ENCODE peak calls at places on chromosomes 6 and 20, in five cellular contexts. One of them, this sample, is unnamed.
A peak's percentile ranks its signal among the peaks of the same experiment; 100 is the strongest.

GRCh38 chr6:2818593-2818992 is 23.1 kb downstream of the SERPINB1 start:
- DNase-seq in HepG2: no peak
- DNase-seq in right atrium auricular region: no peak
- DNase-seq in fibroblast of mammary gland: peak; percentile 21
- DNase-seq in dorsolateral prefrontal cortex: no peak
- DNase-seq in this sample: no peak

GRCh38 chr6:8383584-8383983 is 51.8 kb downstream of the SLC35B3 start:
- DNase-seq in right atrium auricular region: no peak
- DNase-seq in fibroblast of mammary gland: no peak
- DNase-seq in dorsolateral prefrontal cortex: no peak
- DNase-seq in HepG2: no peak
- DNase-seq in this sample: no peak

GRCh38 chr6:125307964-125308615 is 6.3 kb upstream of the HDDC2 start:
- DNase-seq in dorsolateral prefrontal cortex: no peak
- DNase-seq in HepG2: no peak
- DNase-seq in fibroblast of mammary gland: no peak
- DNase-seq in right atrium auricular region: no peak
- DNase-seq in this sample: no peak

GRCh38 chr20:9302073-9302425 is 212.3 kb upstream of the LAMP5 start:
- DNase-seq in HepG2: no peak
- DNase-seq in dorsolateral prefrontal cortex: no peak
- DNase-seq in right atrium auricular region: no peak
- DNase-seq in fibroblast of mammary gland: no peak
- DNase-seq in this sample: no peak

GRCh38 chr6:131159578-131159977 is 24.3 kb downstream of the AKAP7 start:
- DNase-seq in dorsolateral prefrontal cortex: no peak
- DNase-seq in HepG2: no peak
- DNase-seq in fibroblast of mammary gland: peak; percentile 35
- DNase-seq in right atrium auricular region: no peak
- DNase-seq in this sample: peak; percentile 45

GRCh38 chr6:83231146-83231545 is 38.0 kb downstream of the RWDD2A start:
- DNase-seq in HepG2: no peak
- DNase-seq in dorsolateral prefrontal cortex: no peak
- DNase-seq in fibroblast of mammary gland: peak; percentile 44
- DNase-seq in right atrium auricular region: no peak
- DNase-seq in this sample: peak; percentile 31

GRCh38 chr6:138989098-138989983 is 1.3 kb upstream of the REPS1 start:
- DNase-seq in right atrium auricular region: no peak
- DNase-seq in fibroblast of mammary gland: no peak
- DNase-seq in dorsolateral prefrontal cortex: no peak
- DNase-seq in HepG2: peak; percentile 54
- DNase-seq in this sample: no peak

GRCh38 chr6:27374824-27375612 is 13.5 kb upstream of the ZNF391 start:
- DNase-seq in HepG2: peak; percentile 31
- DNase-seq in right atrium auricular region: peak; percentile 69
- DNase-seq in dorsolateral prefrontal cortex: peak; percentile 69
- DNase-seq in fibroblast of mammary gland: peak; percentile 56
- DNase-seq in this sample: peak; percentile 14

GRCh38 chr6:133179483-133179882 is 61.7 kb upstream of the EYA4 start:
- DNase-seq in right atrium auricular region: no peak
- DNase-seq in fibroblast of mammary gland: no peak
- DNase-seq in dorsolateral prefrontal cortex: no peak
- DNase-seq in HepG2: no peak
- DNase-seq in this sample: no peak

GRCh38 chr6:1190361-1190760 is 121.5 kb upstream of the FOXQ1 start:
- DNase-seq in dorsolateral prefrontal cortex: no peak
- DNase-seq in HepG2: peak; percentile 79
- DNase-seq in fibroblast of mammary gland: peak; percentile 89
- DNase-seq in right atrium auricular region: no peak
- DNase-seq in this sample: peak; percentile 89

GRCh38 chr20:36110936-36111445 is 43.5 kb upstream of the EPB41L1 start:
- DNase-seq in right atrium auricular region: no peak
- DNase-seq in HepG2: no peak
- DNase-seq in dorsolateral prefrontal cortex: no peak
- DNase-seq in fibroblast of mammary gland: no peak
- DNase-seq in this sample: no peak

GRCh38 chr20:26209171-26209941 is 512.7 kb upstream of the ZNF337 start:
- DNase-seq in fibroblast of mammary gland: no peak
- DNase-seq in right atrium auricular region: no peak
- DNase-seq in dorsolateral prefrontal cortex: no peak
- DNase-seq in HepG2: no peak
- DNase-seq in this sample: no peak

GRCh38 chr6:22053385-22053997 is 243.3 kb downstream of the PRL start:
- DNase-seq in dorsolateral prefrontal cortex: no peak
- DNase-seq in HepG2: no peak
- DNase-seq in fibroblast of mammary gland: no peak
- DNase-seq in right atrium auricular region: no peak
- DNase-seq in this sample: no peak

GRCh38 chr6:168884646-168885086 is 369.0 kb downstream of the THBS2 start:
- DNase-seq in HepG2: peak; percentile 32
- DNase-seq in dorsolateral prefrontal cortex: peak; percentile 65
- DNase-seq in fibroblast of mammary gland: peak; percentile 51
- DNase-seq in right atrium auricular region: peak; percentile 66
- DNase-seq in this sample: no peak

GRCh38 chr6:12008366-12009179 is 3.5 kb upstream of the HIVEP1 start:
- DNase-seq in right atrium auricular region: peak; percentile 81
- DNase-seq in dorsolateral prefrontal cortex: peak; percentile 44
- DNase-seq in fibroblast of mammary gland: peak; percentile 38
- DNase-seq in HepG2: peak; percentile 83
- DNase-seq in this sample: no peak

GRCh38 chr6:100116409-100117194 is 122.6 kb upstream of the MCHR2 start:
- DNase-seq in right atrium auricular region: no peak
- DNase-seq in dorsolateral prefrontal cortex: peak; percentile 53
- DNase-seq in HepG2: peak; percentile 43
- DNase-seq in fibroblast of mammary gland: peak; percentile 85
- DNase-seq in this sample: peak; percentile 36

GRCh38 chr20:36861625-36861874 is 14.4 kb upstream of the TLDC2 start:
- DNase-seq in HepG2: no peak
- DNase-seq in right atrium auricular region: no peak
- DNase-seq in dorsolateral prefrontal cortex: no peak
- DNase-seq in fibroblast of mammary gland: no peak
- DNase-seq in this sample: no peak

GRCh38 chr20:47773381-47773786 is 11.9 kb downstream of the SULF2 start:
- DNase-seq in fibroblast of mammary gland: no peak
- DNase-seq in right atrium auricular region: no peak
- DNase-seq in dorsolateral prefrontal cortex: no peak
- DNase-seq in HepG2: no peak
- DNase-seq in this sample: no peak
- H3K4me3 ChIP-seq in fibroblast of mammary gland: no peak overlapping the region
- H3K4me3 ChIP-seq in right atrium auricular region: no peak overlapping the region
- H3K4me3 ChIP-seq in dorsolateral prefrontal cortex: no peak overlapping the region
- H3K4me3 ChIP-seq in HepG2: no peak overlapping the region
- H3K4me3 ChIP-seq in this sample: no peak overlapping the region

GRCh38 chr20:64160118-64160517 is 4.1 kb upstream of the MYT1 start:
- DNase-seq in fibroblast of mammary gland: no peak
- DNase-seq in HepG2: no peak
- DNase-seq in dorsolateral prefrontal cortex: no peak
- DNase-seq in right atrium auricular region: no peak
- DNase-seq in this sample: no peak

GRCh38 chr20:64159711-64160110 is 4.5 kb upstream of the MYT1 start:
- DNase-seq in right atrium auricular region: no peak
- DNase-seq in fibroblast of mammary gland: no peak
- DNase-seq in dorsolateral prefrontal cortex: no peak
- DNase-seq in HepG2: no peak
- DNase-seq in this sample: no peak

GRCh38 chr20:64160536-64161495 is 3.4 kb upstream of the MYT1 start:
- DNase-seq in HepG2: no peak
- DNase-seq in fibroblast of mammary gland: no peak
- DNase-seq in right atrium auricular region: no peak
- DNase-seq in dorsolateral prefrontal cortex: no peak
- DNase-seq in this sample: no peak

GRCh38 chr20:64162239-64162621 is 2.0 kb upstream of the MYT1 start:
- DNase-seq in HepG2: no peak
- DNase-seq in right atrium auricular region: no peak
- DNase-seq in fibroblast of mammary gland: no peak
- DNase-seq in dorsolateral prefrontal cortex: no peak
- DNase-seq in this sample: no peak

DNA sequence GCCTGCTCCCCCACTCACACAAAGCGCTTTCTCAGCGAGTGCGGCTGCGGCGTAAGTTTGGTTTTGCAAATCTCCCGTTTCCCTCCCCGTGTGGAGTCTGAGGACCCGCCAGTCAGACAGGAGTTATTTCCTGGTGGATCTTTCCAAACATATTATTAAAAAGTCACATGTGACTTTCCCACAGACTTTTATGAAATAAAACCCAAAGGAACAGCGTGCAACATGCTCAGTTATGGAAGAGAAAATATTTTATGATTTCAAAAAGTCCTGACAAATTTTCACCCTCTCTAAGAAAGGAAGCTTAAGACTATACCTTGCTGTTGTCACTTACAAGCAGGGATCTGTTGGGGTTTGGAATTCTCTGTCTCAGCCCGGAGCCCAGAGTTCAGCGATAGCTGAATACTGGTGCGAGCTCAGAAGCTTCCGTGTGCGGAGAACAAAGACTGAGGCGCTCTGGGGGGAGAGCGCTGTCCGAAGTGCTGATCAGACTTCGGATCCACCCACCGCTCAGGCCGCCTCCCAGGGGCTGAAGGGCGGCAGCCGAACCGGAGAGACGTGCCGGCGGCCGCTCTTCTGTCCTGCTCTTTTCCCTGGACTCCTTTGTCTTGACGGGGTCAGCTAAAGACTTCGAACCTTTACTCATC is 2.5 kb upstream of the MYT1 start:
- DNase-seq in dorsolateral prefrontal cortex: peak; percentile 29
- DNase-seq in fibroblast of mammary gland: peak; percentile 39
- DNase-seq in right atrium auricular region: no peak
- DNase-seq in HepG2: peak; percentile 68
- DNase-seq in this sample: no peak
- H3K4me3 ChIP-seq in dorsolateral prefrontal cortex: peak overlapping the region; percentile 11
- H3K4me3 ChIP-seq in fibroblast of mammary gland: no peak overlapping the region
- H3K4me3 ChIP-seq in right atrium auricular region: no peak overlapping the region
- H3K4me3 ChIP-seq in HepG2: no peak overlapping the region
- H3K4me3 ChIP-seq in this sample: no peak overlapping the region

GRCh38 chr20:57432874-57433491 is 41.8 kb downstream of the RBM38 start:
- DNase-seq in HepG2: no peak
- DNase-seq in dorsolateral prefrontal cortex: no peak
- DNase-seq in fibroblast of mammary gland: no peak
- DNase-seq in right atrium auricular region: peak; percentile 74
- DNase-seq in this sample: no peak
- H3K4me3 ChIP-seq in HepG2: no peak overlapping the region
- H3K4me3 ChIP-seq in dorsolateral prefrontal cortex: no peak overlapping the region
- H3K4me3 ChIP-seq in fibroblast of mammary gland: no peak overlapping the region
- H3K4me3 ChIP-seq in right atrium auricular region: no peak overlapping the region
- H3K4me3 ChIP-seq in this sample: no peak overlapping the region

DNA sequence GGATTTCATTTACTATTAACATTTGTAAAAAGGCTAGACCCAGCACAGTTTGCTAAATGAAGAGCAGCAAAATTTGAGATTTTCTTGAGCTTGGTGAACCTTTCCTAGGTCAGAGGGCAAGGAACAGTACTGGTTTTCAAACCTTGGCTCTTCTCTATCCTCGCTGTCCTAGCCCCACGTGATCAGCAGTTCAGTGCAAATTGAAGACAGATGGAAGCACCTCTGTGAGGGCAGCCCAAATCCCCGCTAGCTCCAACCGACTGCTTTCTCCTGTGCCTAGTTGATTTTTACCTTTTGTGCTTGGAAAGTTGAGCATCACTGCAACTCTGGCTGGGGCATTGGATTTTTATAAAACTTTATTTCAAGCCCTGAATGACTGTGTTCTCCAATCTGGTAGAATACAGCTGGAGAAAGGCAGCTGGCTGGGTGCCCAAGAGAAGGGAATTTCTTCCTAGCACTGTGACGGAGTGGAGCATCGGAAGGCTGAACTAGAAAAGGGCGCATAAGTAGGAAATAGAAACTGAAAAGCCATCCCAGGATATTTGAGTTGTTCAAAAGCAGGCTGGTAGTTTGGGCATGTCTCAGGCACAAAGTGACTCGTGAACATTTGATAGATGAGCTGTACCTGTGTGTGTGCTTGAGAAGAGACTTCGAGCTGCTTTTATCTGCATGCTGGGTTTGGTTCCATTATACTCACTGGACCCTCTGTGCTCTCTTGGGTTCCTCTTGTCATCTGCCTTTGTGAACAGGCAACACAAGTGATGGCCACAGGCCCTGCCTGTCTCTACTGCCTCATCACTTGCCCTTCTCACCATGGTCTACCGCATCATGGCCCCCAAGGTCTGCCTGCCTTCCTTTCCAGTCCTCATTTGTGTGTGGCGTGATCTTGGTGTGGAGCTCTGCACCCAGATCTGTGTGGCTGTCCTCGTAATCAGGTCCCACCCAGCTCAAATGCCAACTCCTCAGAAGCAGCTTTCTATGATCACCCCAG is 2.3 kb downstream of the RNF114 start:
- DNase-seq in dorsolateral prefrontal cortex: peak; percentile 62
- DNase-seq in fibroblast of mammary gland: peak; percentile 79
- DNase-seq in HepG2: no peak
- DNase-seq in right atrium auricular region: peak; percentile 77
- DNase-seq in this sample: no peak
- H3K4me3 ChIP-seq in dorsolateral prefrontal cortex: peak overlapping the region; percentile 100
- H3K4me3 ChIP-seq in fibroblast of mammary gland: peak overlapping the region; percentile 77
- H3K4me3 ChIP-seq in HepG2: peak overlapping the region; percentile 80
- H3K4me3 ChIP-seq in right atrium auricular region: no peak overlapping the region
- H3K4me3 ChIP-seq in this sample: peak overlapping the region; percentile 69

DNA sequence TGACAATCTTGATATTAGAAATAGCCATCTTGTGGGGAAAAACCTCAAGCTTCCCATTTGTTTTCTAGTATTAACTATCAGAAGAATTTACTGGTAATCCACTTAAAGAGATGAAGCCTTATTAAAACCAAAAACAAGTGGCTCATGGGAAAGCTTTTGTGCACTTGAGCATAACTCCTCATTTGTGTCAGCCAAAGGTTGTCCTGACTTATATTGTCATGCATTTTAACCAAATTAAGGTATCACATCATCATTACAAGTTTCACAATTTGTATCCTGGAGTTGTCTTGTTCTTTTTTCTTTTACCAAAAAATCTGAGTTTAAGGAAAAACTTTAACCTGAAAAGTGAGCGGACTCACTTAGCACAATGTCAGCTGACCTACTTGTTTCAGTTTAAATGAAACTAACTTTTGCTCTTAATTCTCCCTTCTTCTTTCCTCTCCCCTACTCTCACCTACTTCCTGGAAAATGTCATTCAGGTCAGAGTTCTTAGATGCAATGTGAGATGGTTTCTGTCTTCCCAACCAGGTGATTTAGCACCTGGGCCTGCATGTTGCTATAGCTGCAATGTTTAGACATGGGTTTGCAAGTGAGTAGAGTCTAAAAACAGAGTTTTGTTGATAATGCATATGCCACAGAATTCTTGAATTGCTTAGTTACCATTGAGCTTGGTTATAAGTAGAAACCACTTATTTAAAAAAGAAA is 82.8 kb downstream of the TNFAIP3 start:
- DNase-seq in dorsolateral prefrontal cortex: no peak
- DNase-seq in right atrium auricular region: no peak
- DNase-seq in HepG2: no peak
- DNase-seq in fibroblast of mammary gland: no peak
- DNase-seq in this sample: no peak
- H3K4me3 ChIP-seq in dorsolateral prefrontal cortex: no peak overlapping the region
- H3K4me3 ChIP-seq in right atrium auricular region: no peak overlapping the region
- H3K4me3 ChIP-seq in HepG2: no peak overlapping the region
- H3K4me3 ChIP-seq in fibroblast of mammary gland: no peak overlapping the region
- H3K4me3 ChIP-seq in this sample: no peak overlapping the region